ENCODE peak calls at places on chromosomes 13 and 19, in four cellular contexts. K is A549, B is colonic mucosa, H is tibial nerve. R is an unnamed sample. For H3K4me1, the result is how much of the 10 kb centered on the place peaks cover.

GRCh38 chr19:14347999-14348889 is 33.0 kb upstream of the ADGRE5 start:
- DNase-seq in H (no peak), B (peak), K (peak), R (peak)

GRCh38 chr13:100176781-100177389 is 88.0 kb downstream of the PCCA start:
- DNase-seq in K (no peak), H (no peak), B (no peak), R (no peak)

GRCh38 chr19:15701757-15702589 is 25.9 kb upstream of the OR10H2 start:
- DNase-seq in H (no peak), B (peak), K (no peak), R (no peak)

GRCh38 chr19:495440-496332 is 600 bp upstream of the MADCAM1 start:
- DNase-seq in B (no peak), K (peak), H (no peak), R (no peak)

GRCh38 chr13:94063096-94063495 is 416.4 kb downstream of the DCT start:
- DNase-seq in H (no peak), K (no peak), B (no peak), R (no peak)

GRCh38 chr13:96898212-96898611 is 96.1 kb downstream of the OXGR1 start:
- DNase-seq in B (no peak), H (no peak), K (no peak), R (no peak)

GRCh38 chr13:79936368-79937136 is 404.4 kb downstream of the SPRY2 start:
- DNase-seq in K (peak), H (no peak), B (no peak), R (no peak)

GRCh38 chr13:36030670-36031331 is 100.4 kb downstream of the DCLK1 start:
- DNase-seq in H (no peak), B (no peak), K (no peak), R (no peak)

GRCh38 chr19:15337202-15337601 is 4.9 kb upstream of the BRD4 start:
- DNase-seq in K (no peak), B (no peak), H (no peak), R (no peak)

GRCh38 chr13:99473515-99473914 is 27.8 kb upstream of the TM9SF2 start:
- DNase-seq in K (no peak), B (no peak), H (no peak), R (no peak)

GRCh38 chr13:59674616-59675015 is 489.1 kb downstream of the DIAPH3 start:
- DNase-seq in B (no peak), K (no peak), H (no peak), R (no peak)

GRCh38 chr19:13095934-13096890 is 6.4 kb downstream of the LYL1 start:
- DNase-seq in B (no peak), H (no peak), K (peak), R (no peak)

GRCh38 chr13:48859168-48860105 is 116.3 kb upstream of the FNDC3A start:
- DNase-seq in K (no peak), H (no peak), B (peak), R (no peak)

GRCh38 chr19:8262431-8262830 is 45.7 kb downstream of the CD320 start:
- DNase-seq in B (no peak), K (no peak), H (no peak), R (peak)

GRCh38 chr13:81602236-81602635 is 1261.3 kb upstream of the SPRY2 start:
- DNase-seq in H (no peak), B (no peak), K (no peak), R (no peak)

GRCh38 chr13:93180376-93180966 is 46.1 kb upstream of the GPC6 start:
- DNase-seq in H (no peak), B (no peak), K (no peak), R (no peak)

GRCh38 chr19:12983561-12984142 is 11.6 kb upstream of the NFIX start:
- DNase-seq in K (peak), B (peak), H (peak), R (peak)

GRCh38 chr19:8505680-8506401 is 3.4 kb upstream of the PRAM1 start:
- DNase-seq in K (peak), B (peak), H (peak), R (peak)

GRCh38 chr19:17468302-17469091 is 1.8 kb upstream of the SLC27A1 start:
- DNase-seq in K (no peak), B (peak), H (peak), R (peak)

GRCh38 chr19:17469092-17469370 is 1.3 kb upstream of the SLC27A1 start:
- DNase-seq in B (no peak), H (no peak), K (no peak), R (no peak)

GRCh38 chr19:17469371-17470203 is 737 bp upstream of the SLC27A1 start:
- DNase-seq in H (peak), B (peak), K (peak), R (peak)

GRCh38 chr19:17471410-17472125 is 1.2 kb downstream of the SLC27A1 start:
- DNase-seq in B (no peak), H (no peak), K (no peak), R (no peak)

GRCh38 chr19:17470204-17470841 is at the start of gene SLC27A1:
- DNase-seq in K (peak), B (peak), H (peak), R (peak)
- H3K4me1 ChIP-seq in K (under half), B (under half), H (half or more), R (under half)

GRCh38 chr19:5125376-5125775 is 156.5 kb downstream of the KDM4B start:
- DNase-seq in H (no peak), B (no peak), K (no peak), R (no peak)
- H3K4me1 ChIP-seq in H (under half), B (under half), K (under half), R (under half)

DNA sequence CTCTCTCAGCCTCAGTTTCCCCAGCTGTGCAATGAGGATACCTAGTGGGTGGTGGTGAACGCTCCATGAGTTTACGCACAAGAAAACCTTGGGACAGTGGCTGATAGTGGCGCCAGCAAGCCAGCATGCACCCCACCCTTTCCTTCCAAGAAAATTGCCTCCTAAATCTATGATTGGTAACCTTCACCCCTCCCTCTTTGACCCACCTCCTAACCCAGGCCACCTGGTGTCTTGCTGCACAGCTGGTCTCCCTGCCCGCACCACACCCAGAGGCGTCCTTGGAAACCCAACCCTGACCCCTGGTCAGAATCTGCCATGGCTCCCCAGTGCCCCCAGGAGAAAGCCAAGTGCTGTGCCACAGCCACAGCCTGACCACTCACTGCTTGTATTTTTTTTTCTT is 22.8 kb upstream of the BCL3 start:
- DNase-seq in H (no peak), B (peak), K (no peak), R (no peak)
- H3K4me1 ChIP-seq in H (under half), B (under half), K (half or more), R (under half)

GRCh38 chr13:102913924-102914628 is 68.2 kb downstream of the ERCC5 start:
- DNase-seq in K (no peak), H (no peak), B (no peak), R (peak)
- H3K4me1 ChIP-seq in K (under half), H (under half), B (under half), R (under half)

GRCh38 chr19:55680339-55681130 is 5.5 kb downstream of the EPN1 start:
- DNase-seq in K (no peak), H (no peak), B (no peak), R (no peak)

GRCh38 chr19:55677572-55678028 is 2.6 kb downstream of the EPN1 start:
- DNase-seq in H (no peak), B (no peak), K (no peak), R (peak)

GRCh38 chr19:55678121-55678671 is 3.2 kb downstream of the EPN1 start:
- DNase-seq in H (no peak), B (no peak), K (no peak), R (peak)

GRCh38 chr19:55681131-55682087 is 6.4 kb downstream of the EPN1 start:
- DNase-seq in K (no peak), B (no peak), H (no peak), R (no peak)

GRCh38 chr19:55679343-55680257 is 4.6 kb downstream of the EPN1 start:
- DNase-seq in B (no peak), H (no peak), K (no peak), R (no peak)
- H3K4me1 ChIP-seq in B (under half), H (half or more), K (under half), R (half or more)

GRCh38 chr19:1758231-1758577 is 4.9 kb downstream of the ONECUT3 start:
- DNase-seq in H (no peak), B (no peak), K (no peak), R (no peak)

GRCh38 chr19:1756705-1757445 is 3.6 kb downstream of the ONECUT3 start:
- DNase-seq in H (no peak), B (no peak), K (no peak), R (no peak)

GRCh38 chr19:1756264-1756663 is 3.0 kb downstream of the ONECUT3 start:
- DNase-seq in K (no peak), B (no peak), H (no peak), R (no peak)

GRCh38 chr19:1758959-1759903 is 5.9 kb downstream of the ONECUT3 start:
- DNase-seq in B (no peak), K (no peak), H (no peak), R (no peak)

GRCh38 chr19:1757468-1758230 is 4.3 kb downstream of the ONECUT3 start:
- DNase-seq in B (no peak), H (no peak), K (no peak), R (no peak)
- H3K4me1 ChIP-seq in B (under half), H (under half), K (under half), R (under half)

GRCh38 chr13:50693755-50694154 is 149.7 kb downstream of the DLEU7 start:
- DNase-seq in B (no peak), H (no peak), K (no peak), R (peak)
- H3K4me1 ChIP-seq in B (under half), H (half or more), K (under half), R (under half)

GRCh38 chr19:18618236-18618635 is 5.6 kb downstream of the TMEM59L start:
- DNase-seq in B (no peak), H (no peak), K (no peak), R (no peak)

GRCh38 chr19:18616023-18616422 is 3.4 kb downstream of the TMEM59L start:
- DNase-seq in B (no peak), H (no peak), K (no peak), R (no peak)

GRCh38 chr19:18613589-18614234 is 1.0 kb downstream of the TMEM59L start:
- DNase-seq in K (no peak), B (no peak), H (no peak), R (no peak)

GRCh38 chr19:18620311-18620710 is 7.6 kb downstream of the TMEM59L start:
- DNase-seq in H (no peak), K (no peak), B (no peak), R (no peak)

GRCh38 chr19:18617562-18617961 is 4.9 kb downstream of the TMEM59L start:
- DNase-seq in K (no peak), H (no peak), B (no peak), R (no peak)
- H3K4me1 ChIP-seq in K (under half), H (under half), B (under half), R (under half)

R was measured in stomach.